ENCODE peak calls at places on chromosomes 13 and 19, in six cellular contexts. One of them, this sample, is unnamed.
A peak's percentile ranks its signal among the peaks of the same experiment; 100 is the strongest.

GRCh38 chr13:32720026-32720425 is 133.8 kb downstream of the PDS5B start:
- DNase-seq in iris pigment epithelial cell: peak; percentile 63
- DNase-seq in immature natural killer cell: no peak
- DNase-seq in T-helper 9 cell: no peak
- DNase-seq in AG04449: no peak
- DNase-seq in fibroblast of the aortic adventitia: no peak
- DNase-seq in this sample: no peak

GRCh38 chr19:58229255-58229639 is 533 bp downstream of the ZNF544 start:
- DNase-seq in iris pigment epithelial cell: peak; percentile 25
- DNase-seq in T-helper 9 cell: no peak
- DNase-seq in fibroblast of the aortic adventitia: peak; percentile 7
- DNase-seq in immature natural killer cell: no peak
- DNase-seq in AG04449: no peak
- DNase-seq in this sample: no peak

GRCh38 chr13:109794095-109794494 is 7.7 kb upstream of the IRS2 start:
- DNase-seq in iris pigment epithelial cell: no peak
- DNase-seq in fibroblast of the aortic adventitia: no peak
- DNase-seq in immature natural killer cell: no peak
- DNase-seq in AG04449: no peak
- DNase-seq in T-helper 9 cell: no peak
- DNase-seq in this sample: no peak

GRCh38 chr19:11020982-11021759 is 60.3 kb downstream of the SMARCA4 start:
- DNase-seq in fibroblast of the aortic adventitia: no peak
- DNase-seq in AG04449: no peak
- DNase-seq in immature natural killer cell: no peak
- DNase-seq in T-helper 9 cell: no peak
- DNase-seq in iris pigment epithelial cell: no peak
- DNase-seq in this sample: no peak

GRCh38 chr13:45875951-45876350 is 24.4 kb upstream of the SIAH3 start:
- DNase-seq in iris pigment epithelial cell: no peak
- DNase-seq in immature natural killer cell: no peak
- DNase-seq in AG04449: no peak
- DNase-seq in T-helper 9 cell: no peak
- DNase-seq in fibroblast of the aortic adventitia: no peak
- DNase-seq in this sample: no peak

GRCh38 chr13:102825921-102826706 is 19.7 kb upstream of the ERCC5 start:
- DNase-seq in AG04449: peak; percentile 85
- DNase-seq in iris pigment epithelial cell: peak; percentile 96
- DNase-seq in immature natural killer cell: no peak
- DNase-seq in T-helper 9 cell: no peak
- DNase-seq in fibroblast of the aortic adventitia: peak; percentile 97
- DNase-seq in this sample: no peak

GRCh38 chr19:33905473-33905936 is 108.8 kb downstream of the KCTD15 start:
- DNase-seq in immature natural killer cell: no peak
- DNase-seq in AG04449: no peak
- DNase-seq in T-helper 9 cell: no peak
- DNase-seq in iris pigment epithelial cell: peak; percentile 16
- DNase-seq in fibroblast of the aortic adventitia: no peak
- DNase-seq in this sample: no peak

GRCh38 chr13:112715715-112716460 is 26.1 kb downstream of the ATP11A start:
- DNase-seq in iris pigment epithelial cell: no peak
- DNase-seq in T-helper 9 cell: no peak
- DNase-seq in immature natural killer cell: no peak
- DNase-seq in AG04449: no peak
- DNase-seq in fibroblast of the aortic adventitia: no peak
- DNase-seq in this sample: no peak

GRCh38 chr19:10899171-10899653 is 27.9 kb downstream of the CARM1 start:
- DNase-seq in immature natural killer cell: no peak
- DNase-seq in AG04449: no peak
- DNase-seq in T-helper 9 cell: no peak
- DNase-seq in fibroblast of the aortic adventitia: no peak
- DNase-seq in iris pigment epithelial cell: no peak
- DNase-seq in this sample: no peak

GRCh38 chr13:30861163-30861562 is 44.9 kb upstream of the MEDAG start:
- DNase-seq in AG04449: no peak
- DNase-seq in iris pigment epithelial cell: no peak
- DNase-seq in T-helper 9 cell: no peak
- DNase-seq in immature natural killer cell: no peak
- DNase-seq in fibroblast of the aortic adventitia: no peak
- DNase-seq in this sample: no peak

GRCh38 chr13:38657191-38657590 is 29.7 kb upstream of the FREM2 start:
- DNase-seq in AG04449: no peak
- DNase-seq in iris pigment epithelial cell: peak; percentile 54
- DNase-seq in T-helper 9 cell: no peak
- DNase-seq in fibroblast of the aortic adventitia: peak; percentile 22
- DNase-seq in immature natural killer cell: no peak
- DNase-seq in this sample: no peak

GRCh38 chr13:35851238-35851814 is 279.9 kb downstream of the DCLK1 start:
- DNase-seq in AG04449: no peak
- DNase-seq in iris pigment epithelial cell: no peak
- DNase-seq in immature natural killer cell: no peak
- DNase-seq in T-helper 9 cell: no peak
- DNase-seq in fibroblast of the aortic adventitia: no peak
- DNase-seq in this sample: no peak

GRCh38 chr19:34253711-34254551 is 423 bp upstream of the GARRE1 start:
- DNase-seq in immature natural killer cell: peak; percentile 79
- DNase-seq in fibroblast of the aortic adventitia: peak; percentile 35
- DNase-seq in T-helper 9 cell: no peak
- DNase-seq in iris pigment epithelial cell: peak; percentile 57
- DNase-seq in AG04449: no peak
- DNase-seq in this sample: peak; percentile 82

GRCh38 chr13:44927953-44928352 is 61.3 kb downstream of the NUFIP1 start:
- DNase-seq in AG04449: no peak
- DNase-seq in immature natural killer cell: no peak
- DNase-seq in T-helper 9 cell: no peak
- DNase-seq in fibroblast of the aortic adventitia: peak; percentile 9
- DNase-seq in iris pigment epithelial cell: no peak
- DNase-seq in this sample: no peak

GRCh38 chr13:106528711-106529414 is 6.6 kb downstream of the EFNB2 start:
- DNase-seq in iris pigment epithelial cell: no peak
- DNase-seq in fibroblast of the aortic adventitia: no peak
- DNase-seq in T-helper 9 cell: no peak
- DNase-seq in immature natural killer cell: no peak
- DNase-seq in AG04449: no peak
- DNase-seq in this sample: no peak

GRCh38 chr19:16911046-16911445 is 22.2 kb downstream of the F2RL3 start:
- DNase-seq in fibroblast of the aortic adventitia: no peak
- DNase-seq in iris pigment epithelial cell: no peak
- DNase-seq in AG04449: no peak
- DNase-seq in T-helper 9 cell: no peak
- DNase-seq in immature natural killer cell: no peak
- DNase-seq in this sample: no peak